ENCODE peak calls at places on chromosomes 1 and 21, in seven cellular contexts. H is HuH-7.5, G is AML-193, C is renal cortical epithelial cell, N is HFFc6, Z is NB4, O is germinal center. R is an unnamed sample.

GRCh38 chr1:22341791-22342605 is 109.7 kb upstream of the ZBTB40 start:
- DNase-seq in Z (no peak), O (no peak), H (peak), N (peak), G (no peak), C (no peak), R (no peak)

GRCh38 chr1:6093061-6093460 is 47.4 kb downstream of the KCNAB2 start:
- DNase-seq in N (no peak), Z (no peak), O (no peak), H (no peak), G (no peak), C (no peak), R (no peak)

GRCh38 chr1:156804026-156804425 is 12.6 kb downstream of the SH2D2A start:
- DNase-seq in O (no peak), G (no peak), H (no peak), Z (no peak), N (no peak), C (no peak), R (no peak)

GRCh38 chr1:112769611-112770010 is 54.5 kb upstream of the PPM1J start:
- DNase-seq in H (no peak), O (no peak), N (no peak), Z (no peak), G (no peak), C (no peak), R (no peak)

GRCh38 chr1:161374373-161374772 is 6.7 kb upstream of the CFAP126 start:
- DNase-seq in O (no peak), G (peak), C (no peak), H (no peak), Z (no peak), N (no peak), R (no peak)

GRCh38 chr1:19620786-19621185 is 23.3 kb upstream of the NBL1 start:
- DNase-seq in N (peak), G (no peak), Z (no peak), H (no peak), O (no peak), C (no peak), R (no peak)

GRCh38 chr1:74712863-74713262 is 20.0 kb downstream of the CRYZ start:
- DNase-seq in N (no peak), C (no peak), H (no peak), O (no peak), Z (no peak), G (no peak), R (no peak)

GRCh38 chr21:39788383-39788782 is 43.4 kb downstream of the IGSF5 start:
- DNase-seq in H (peak), O (no peak), N (peak), Z (peak), G (peak), C (peak), R (peak)

GRCh38 chr1:50516056-50516455 is 92.8 kb upstream of the DMRTA2 start:
- DNase-seq in G (no peak), H (no peak), O (no peak), C (no peak), Z (no peak), N (no peak), R (no peak)

R was measured in Caco-2.